ENCODE peak calls at places on chromosomes 6 and 20, in six cellular contexts. One of them, this sample, is unnamed.
A peak's percentile ranks its signal among the peaks of the same experiment; 100 is the strongest.

GRCh38 chr6:128882991-128883571 is at the start of gene LAMA2:
- DNase-seq in GM23248: peak; percentile 85
- DNase-seq in GM23338: peak; percentile 85
- DNase-seq in SK-N-SH: peak; percentile 23
- DNase-seq in PC-3: no peak
- DNase-seq in MM.1S: no peak
- DNase-seq in this sample: no peak

GRCh38 chr6:41767112-41767946 is 12.4 kb downstream of the FRS3 start:
- DNase-seq in GM23248: peak; percentile 91
- DNase-seq in GM23338: no peak
- DNase-seq in SK-N-SH: peak; percentile 89
- DNase-seq in PC-3: peak; percentile 93
- DNase-seq in MM.1S: no peak
- DNase-seq in this sample: peak; percentile 79

GRCh38 chr6:44338228-44339122 is 4.0 kb upstream of the SPATS1 start:
- DNase-seq in GM23248: peak; percentile 77
- DNase-seq in GM23338: peak; percentile 92
- DNase-seq in SK-N-SH: peak; percentile 71
- DNase-seq in PC-3: peak; percentile 80
- DNase-seq in MM.1S: peak; percentile 69
- DNase-seq in this sample: peak; percentile 56

GRCh38 chr20:32656827-32657226 is 16.9 kb downstream of the C20orf203 start:
- DNase-seq in GM23248: no peak
- DNase-seq in GM23338: no peak
- DNase-seq in SK-N-SH: no peak
- DNase-seq in PC-3: no peak
- DNase-seq in MM.1S: no peak
- DNase-seq in this sample: no peak

GRCh38 chr20:2101057-2101934 is at the start of gene STK35:
- DNase-seq in GM23248: no peak
- DNase-seq in GM23338: peak; percentile 81
- DNase-seq in SK-N-SH: peak; percentile 87
- DNase-seq in PC-3: peak; percentile 66
- DNase-seq in MM.1S: peak; percentile 81
- DNase-seq in this sample: no peak

GRCh38 chr20:57270204-57270937 is 3.9 kb upstream of the BMP7 start:
- DNase-seq in GM23248: no peak
- DNase-seq in GM23338: peak; percentile 47
- DNase-seq in SK-N-SH: no peak
- DNase-seq in PC-3: no peak
- DNase-seq in MM.1S: peak; percentile 16
- DNase-seq in this sample: no peak

GRCh38 chr20:23200914-23201313 is 114.8 kb upstream of the CD93 start:
- DNase-seq in GM23248: peak; percentile 30
- DNase-seq in GM23338: peak; percentile 85
- DNase-seq in SK-N-SH: peak; percentile 16
- DNase-seq in PC-3: peak; percentile 70
- DNase-seq in MM.1S: no peak
- DNase-seq in this sample: peak; percentile 49

GRCh38 chr6:37081042-37081607 is 75.7 kb downstream of the FGD2 start:
- DNase-seq in GM23248: no peak
- DNase-seq in GM23338: no peak
- DNase-seq in SK-N-SH: no peak
- DNase-seq in PC-3: no peak
- DNase-seq in MM.1S: no peak
- DNase-seq in this sample: no peak

GRCh38 chr20:40763646-40764295 is 74.7 kb upstream of the MAFB start:
- DNase-seq in GM23248: peak; percentile 45
- DNase-seq in GM23338: no peak
- DNase-seq in SK-N-SH: peak; percentile 53
- DNase-seq in PC-3: no peak
- DNase-seq in MM.1S: no peak
- DNase-seq in this sample: no peak

GRCh38 chr20:47502801-47503239 is 1.1 kb downstream of the NCOA3 start:
- DNase-seq in GM23248: peak; percentile 76
- DNase-seq in GM23338: peak; percentile 44
- DNase-seq in SK-N-SH: peak; percentile 39
- DNase-seq in PC-3: peak; percentile 63
- DNase-seq in MM.1S: peak; percentile 68
- DNase-seq in this sample: peak; percentile 58

GRCh38 chr6:95576218-95576617 is 1.1 kb upstream of the MANEA start:
- DNase-seq in GM23248: peak; percentile 23
- DNase-seq in GM23338: no peak
- DNase-seq in SK-N-SH: no peak
- DNase-seq in PC-3: no peak
- DNase-seq in MM.1S: no peak
- DNase-seq in this sample: no peak

GRCh38 chr6:40336296-40336695 is 250.9 kb downstream of the LRFN2 start:
- DNase-seq in GM23248: no peak
- DNase-seq in GM23338: no peak
- DNase-seq in SK-N-SH: no peak
- DNase-seq in PC-3: no peak
- DNase-seq in MM.1S: no peak
- DNase-seq in this sample: no peak

GRCh38 chr20:20551409-20551808 is 161.0 kb downstream of the RALGAPA2 start:
- DNase-seq in GM23248: no peak
- DNase-seq in GM23338: no peak
- DNase-seq in SK-N-SH: peak; percentile 12
- DNase-seq in PC-3: peak; percentile 38
- DNase-seq in MM.1S: no peak
- DNase-seq in this sample: peak; percentile 59

GRCh38 chr6:152270301-152270925 is 366.7 kb downstream of the SYNE1 start:
- DNase-seq in GM23248: peak; percentile 85
- DNase-seq in GM23338: no peak
- DNase-seq in SK-N-SH: no peak
- DNase-seq in PC-3: peak; percentile 61
- DNase-seq in MM.1S: no peak
- DNase-seq in this sample: no peak

GRCh38 chr20:57259179-57260021 is 7.0 kb downstream of the BMP7 start:
- DNase-seq in GM23248: peak; percentile 12
- DNase-seq in GM23338: peak; percentile 63
- DNase-seq in SK-N-SH: no peak
- DNase-seq in PC-3: no peak
- DNase-seq in MM.1S: no peak
- DNase-seq in this sample: no peak

GRCh38 chr20:774016-774679 is 5.8 kb upstream of the SLC52A3 start:
- DNase-seq in GM23248: no peak
- DNase-seq in GM23338: no peak
- DNase-seq in SK-N-SH: no peak
- DNase-seq in PC-3: no peak
- DNase-seq in MM.1S: no peak
- DNase-seq in this sample: no peak

GRCh38 chr20:58239216-58239615 is 10.8 kb upstream of the ANKRD60 start:
- DNase-seq in GM23248: no peak
- DNase-seq in GM23338: no peak
- DNase-seq in SK-N-SH: no peak
- DNase-seq in PC-3: no peak
- DNase-seq in MM.1S: no peak
- DNase-seq in this sample: no peak

GRCh38 chr20:2005831-2006426 is 12.1 kb upstream of the PDYN start:
- DNase-seq in GM23248: peak; percentile 74
- DNase-seq in GM23338: peak; percentile 91
- DNase-seq in SK-N-SH: no peak
- DNase-seq in PC-3: peak; percentile 81
- DNase-seq in MM.1S: peak; percentile 70
- DNase-seq in this sample: peak; percentile 39

GRCh38 chr6:23529902-23530301 is 596.1 kb upstream of the NRSN1 start:
- DNase-seq in GM23248: no peak
- DNase-seq in GM23338: no peak
- DNase-seq in SK-N-SH: no peak
- DNase-seq in PC-3: no peak
- DNase-seq in MM.1S: peak; percentile 67
- DNase-seq in this sample: no peak

GRCh38 chr6:157220485-157220884 is 102.8 kb downstream of the TMEM242 start:
- DNase-seq in GM23248: no peak
- DNase-seq in GM23338: no peak
- DNase-seq in SK-N-SH: no peak
- DNase-seq in PC-3: no peak
- DNase-seq in MM.1S: no peak
- DNase-seq in this sample: no peak

GRCh38 chr20:49275634-49276033 is 2.2 kb downstream of the ZNFX1 start:
- DNase-seq in GM23248: peak; percentile 35
- DNase-seq in GM23338: no peak
- DNase-seq in SK-N-SH: no peak
- DNase-seq in PC-3: peak; percentile 75
- DNase-seq in MM.1S: no peak
- DNase-seq in this sample: peak; percentile 73

GRCh38 chr20:2037296-2037914 is 43.5 kb upstream of the PDYN start:
- DNase-seq in GM23248: no peak
- DNase-seq in GM23338: no peak
- DNase-seq in SK-N-SH: no peak
- DNase-seq in PC-3: no peak
- DNase-seq in MM.1S: no peak
- DNase-seq in this sample: no peak

GRCh38 chr20:41572010-41572572 is 46.1 kb downstream of the CHD6 start:
- DNase-seq in GM23248: no peak
- DNase-seq in GM23338: no peak
- DNase-seq in SK-N-SH: no peak
- DNase-seq in PC-3: no peak
- DNase-seq in MM.1S: no peak
- DNase-seq in this sample: no peak

GRCh38 chr6:31525553-31525931 is 3.2 kb upstream of the MCCD1 start:
- DNase-seq in GM23248: no peak
- DNase-seq in GM23338: no peak
- DNase-seq in SK-N-SH: no peak
- DNase-seq in PC-3: no peak
- DNase-seq in MM.1S: no peak
- DNase-seq in this sample: no peak

GRCh38 chr6:134161036-134161435 is 108.6 kb upstream of the SLC2A12 start:
- DNase-seq in GM23248: peak; percentile 14
- DNase-seq in GM23338: peak; percentile 38
- DNase-seq in SK-N-SH: no peak
- DNase-seq in PC-3: peak; percentile 52
- DNase-seq in MM.1S: no peak
- DNase-seq in this sample: no peak

GRCh38 chr6:5095236-5095635 is 10.1 kb downstream of the PPP1R3G start:
- DNase-seq in GM23248: peak; percentile 68
- DNase-seq in GM23338: no peak
- DNase-seq in SK-N-SH: no peak
- DNase-seq in PC-3: peak; percentile 48
- DNase-seq in MM.1S: peak; percentile 44
- DNase-seq in this sample: no peak

GRCh38 chr6:166619912-166620311 is 7.1 kb downstream of the RPS6KA2 start:
- DNase-seq in GM23248: peak; percentile 91
- DNase-seq in GM23338: no peak
- DNase-seq in SK-N-SH: peak; percentile 47
- DNase-seq in PC-3: peak; percentile 88
- DNase-seq in MM.1S: no peak
- DNase-seq in this sample: peak; percentile 60

DNA sequence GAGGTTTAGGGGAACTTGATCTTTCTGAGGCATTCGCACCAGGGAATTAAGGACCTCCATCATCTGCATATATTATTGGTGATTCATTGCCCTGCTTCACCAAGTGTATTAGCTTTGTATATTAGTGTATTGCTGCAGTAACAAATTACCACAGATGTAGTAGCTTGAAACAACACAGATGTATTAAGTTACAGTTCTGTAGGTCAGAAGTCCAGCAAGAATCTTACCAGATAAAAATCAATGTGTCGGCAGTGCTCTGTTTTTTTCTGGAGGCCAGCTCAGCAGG is 65.8 kb downstream of the HMGN3 start:
- DNase-seq in GM23248: peak; percentile 30
- DNase-seq in GM23338: no peak
- DNase-seq in SK-N-SH: no peak
- DNase-seq in PC-3: no peak
- DNase-seq in MM.1S: no peak
- DNase-seq in this sample: no peak
- H3K4me3 ChIP-seq in GM23248: peak overlapping the region; percentile 52
- H3K4me3 ChIP-seq in GM23338: no peak overlapping the region
- H3K4me3 ChIP-seq in SK-N-SH: no peak overlapping the region
- H3K4me3 ChIP-seq in PC-3: no peak overlapping the region
- H3K4me3 ChIP-seq in MM.1S: no peak overlapping the region
- H3K4me3 ChIP-seq in this sample: no peak overlapping the region

GRCh38 chr6:42783876-42784738 is 2.3 kb downstream of the BICRAL start:
- DNase-seq in GM23248: peak; percentile 67
- DNase-seq in GM23338: no peak
- DNase-seq in SK-N-SH: no peak
- DNase-seq in PC-3: peak; percentile 21
- DNase-seq in MM.1S: no peak
- DNase-seq in this sample: no peak
- H3F3A ChIP-seq in GM23248: peaks cover 26% of the 10 kb centered on the region
- H3F3A ChIP-seq in GM23338: no peaks in the 10 kb centered on the region
- H3F3A ChIP-seq in SK-N-SH: peaks cover 5% of the 10 kb centered on the region
- H3F3A ChIP-seq in PC-3: no peaks in the 10 kb centered on the region
- H3F3A ChIP-seq in MM.1S: peaks cover 11% of the 10 kb centered on the region
- H3F3A ChIP-seq in this sample: peaks cover 40% of the 10 kb centered on the region

DNA sequence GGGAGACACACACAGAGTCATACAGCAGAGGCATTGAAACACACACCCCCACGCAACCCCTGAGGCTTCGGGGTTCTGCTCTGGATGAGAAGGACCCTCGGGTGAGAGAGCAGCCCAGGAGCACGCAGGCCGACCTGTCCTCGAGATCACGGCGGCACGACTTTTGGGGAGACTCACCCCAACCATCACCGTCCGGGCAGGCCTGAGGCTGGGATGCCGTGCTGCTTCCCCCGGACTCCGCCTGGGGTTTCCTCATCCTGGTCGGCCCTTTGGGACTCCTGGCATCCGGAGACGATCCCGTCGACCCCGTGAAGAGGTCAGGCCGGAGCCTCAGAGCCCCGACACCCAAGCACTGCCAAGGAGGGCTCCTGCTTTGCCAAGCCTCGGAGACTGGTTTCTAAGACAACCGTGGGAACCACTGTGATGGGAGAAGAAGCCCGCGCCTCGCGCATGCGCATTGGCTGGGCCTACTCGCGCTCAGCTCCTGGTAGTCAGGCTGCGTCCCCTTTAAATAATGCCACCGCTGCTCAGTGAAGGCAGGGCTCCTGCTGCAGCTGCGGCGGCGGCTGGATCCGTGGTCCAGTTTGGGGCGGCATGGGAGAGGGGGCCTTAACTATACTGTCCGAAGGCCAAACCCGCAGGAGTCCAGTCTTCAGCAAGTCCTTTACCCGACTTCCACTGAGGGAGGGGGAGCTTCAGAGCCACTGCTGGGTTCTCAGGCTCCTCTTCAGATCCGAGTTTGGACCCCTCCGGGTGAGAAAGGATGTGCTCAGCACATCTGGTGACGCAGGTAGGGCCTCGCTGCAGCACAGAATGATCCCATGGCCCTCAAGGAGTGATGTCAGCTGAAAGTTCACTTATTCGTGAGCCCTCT is 171.4 kb upstream of the ZNF337 start:
- DNase-seq in GM23248: peak; percentile 81
- DNase-seq in GM23338: peak; percentile 88
- DNase-seq in SK-N-SH: peak; percentile 71
- DNase-seq in PC-3: no peak
- DNase-seq in MM.1S: peak; percentile 40
- DNase-seq in this sample: peak; percentile 37
- H3K9me2 ChIP-seq in GM23248: no peaks in the 10 kb centered on the region
- H3K9me2 ChIP-seq in GM23338: no peaks in the 10 kb centered on the region
- H3K9me2 ChIP-seq in SK-N-SH: no peaks in the 10 kb centered on the region
- H3K9me2 ChIP-seq in PC-3: no peaks in the 10 kb centered on the region
- H3K9me2 ChIP-seq in MM.1S: no peaks in the 10 kb centered on the region
- H3K9me2 ChIP-seq in this sample: no peaks in the 10 kb centered on the region

DNA sequence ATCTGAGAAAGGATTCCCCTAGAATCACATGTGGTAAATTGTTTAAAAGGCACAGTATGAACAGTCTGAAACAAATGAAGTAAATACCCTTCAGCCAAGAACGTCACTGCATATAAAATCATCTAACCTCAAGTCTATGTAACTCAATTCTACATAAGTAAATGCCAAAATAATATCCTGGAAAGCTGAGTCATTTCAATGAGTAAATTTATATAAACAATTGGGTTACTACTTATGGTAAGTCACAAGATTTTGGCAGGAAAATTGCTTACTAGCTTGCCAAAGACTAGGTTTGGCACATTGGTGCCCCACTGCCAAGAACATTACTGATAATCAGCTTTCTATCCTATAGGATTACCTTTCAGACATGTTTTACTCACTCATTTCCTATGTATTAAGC is 8.4 kb downstream of the GMDS start:
- DNase-seq in GM23248: peak; percentile 90
- DNase-seq in GM23338: no peak
- DNase-seq in SK-N-SH: no peak
- DNase-seq in PC-3: peak; percentile 99
- DNase-seq in MM.1S: no peak
- DNase-seq in this sample: no peak
- H3K4me3 ChIP-seq in GM23248: no peak overlapping the region
- H3K4me3 ChIP-seq in GM23338: no peak overlapping the region
- H3K4me3 ChIP-seq in SK-N-SH: no peak overlapping the region
- H3K4me3 ChIP-seq in PC-3: peak overlapping the region; percentile 5
- H3K4me3 ChIP-seq in MM.1S: no peak overlapping the region
- H3K4me3 ChIP-seq in this sample: no peak overlapping the region